ENCODE peak calls at places on chromosomes 16 and 17, in four cellular contexts. One of them, this sample, is unnamed.

GRCh38 chr17:73782641-73783381 is 138.6 kb upstream of the SDK2 start:
- DNase-seq in GM12878: no peak
- DNase-seq in HepG2: no peak
- DNase-seq in H1: no peak
- DNase-seq in this sample: no peak

GRCh38 chr16:4011940-4012629 is 104.2 kb downstream of the ADCY9 start:
- DNase-seq in H1: no peak
- DNase-seq in GM12878: no peak
- DNase-seq in HepG2: peak
- DNase-seq in this sample: no peak

GRCh38 chr16:15973997-15974396 is 24.6 kb downstream of the ABCC1 start:
- DNase-seq in GM12878: no peak
- DNase-seq in H1: no peak
- DNase-seq in HepG2: no peak
- DNase-seq in this sample: no peak

GRCh38 chr17:66304304-66305174 is 2.1 kb downstream of the PRKCA start:
- DNase-seq in H1: peak
- DNase-seq in GM12878: no peak
- DNase-seq in HepG2: peak
- DNase-seq in this sample: peak

GRCh38 chr17:51876986-51877385 is 281.5 kb downstream of the CA10 start:
- DNase-seq in HepG2: no peak
- DNase-seq in GM12878: no peak
- DNase-seq in H1: no peak
- DNase-seq in this sample: no peak

GRCh38 chr17:41048441-41048840 is 1.3 kb upstream of the KRTAP2-1 start:
- DNase-seq in HepG2: peak
- DNase-seq in GM12878: no peak
- DNase-seq in H1: no peak
- DNase-seq in this sample: no peak

GRCh38 chr16:12544477-12545291 is 259.0 kb downstream of the CPPED1 start:
- DNase-seq in HepG2: peak
- DNase-seq in H1: no peak
- DNase-seq in GM12878: no peak
- DNase-seq in this sample: no peak

GRCh38 chr17:47989159-47989558 is 18.2 kb downstream of the CDK5RAP3 start:
- DNase-seq in H1: no peak
- DNase-seq in GM12878: no peak
- DNase-seq in HepG2: no peak
- DNase-seq in this sample: no peak

GRCh38 chr17:17109896-17110295 is 67.6 kb downstream of the MPRIP start:
- DNase-seq in GM12878: no peak
- DNase-seq in H1: no peak
- DNase-seq in HepG2: no peak
- DNase-seq in this sample: no peak

GRCh38 chr17:75832652-75833400 is 11.4 kb downstream of the UNC13D start:
- DNase-seq in HepG2: no peak
- DNase-seq in H1: no peak
- DNase-seq in GM12878: no peak
- DNase-seq in this sample: no peak

GRCh38 chr17:17536702-17537101 is 40.5 kb upstream of the RASD1 start:
- DNase-seq in H1: no peak
- DNase-seq in HepG2: no peak
- DNase-seq in GM12878: no peak
- DNase-seq in this sample: no peak

GRCh38 chr17:50372708-50373556 is at the start of the genes EME1 and MRPL27:
- DNase-seq in H1: peak
- DNase-seq in GM12878: peak
- DNase-seq in HepG2: peak
- DNase-seq in this sample: peak

GRCh38 chr16:26992661-26993365 is 73.9 kb upstream of the C16orf82 start:
- DNase-seq in H1: no peak
- DNase-seq in HepG2: no peak
- DNase-seq in GM12878: no peak
- DNase-seq in this sample: no peak

GRCh38 chr16:30977502-30977901 is 7.5 kb upstream of the HSD3B7 start:
- DNase-seq in H1: no peak
- DNase-seq in GM12878: no peak
- DNase-seq in HepG2: no peak
- DNase-seq in this sample: no peak

GRCh38 chr16:20624882-20625807 is 49.0 kb upstream of the ACSM2B start:
- DNase-seq in HepG2: no peak
- DNase-seq in H1: no peak
- DNase-seq in GM12878: no peak
- DNase-seq in this sample: no peak

GRCh38 chr16:20622498-20622870 is 46.3 kb upstream of the ACSM2B start:
- DNase-seq in H1: no peak
- DNase-seq in HepG2: no peak
- DNase-seq in GM12878: no peak
- DNase-seq in this sample: no peak

GRCh38 chr16:20624205-20624604 is 48.0 kb upstream of the ACSM2B start:
- DNase-seq in HepG2: no peak
- DNase-seq in H1: no peak
- DNase-seq in GM12878: no peak
- DNase-seq in this sample: no peak

GRCh38 chr16:20628213-20628612 is 52.0 kb upstream of the ACSM2B start:
- DNase-seq in HepG2: no peak
- DNase-seq in H1: no peak
- DNase-seq in GM12878: no peak
- DNase-seq in this sample: no peak

GRCh38 chr16:20626971-20627370 is 50.8 kb upstream of the ACSM2B start:
- DNase-seq in HepG2: no peak
- DNase-seq in GM12878: no peak
- DNase-seq in H1: no peak
- DNase-seq in this sample: no peak
- H3K9ac ChIP-seq in HepG2: no peak
- H3K9ac ChIP-seq in GM12878: no peak
- H3K9ac ChIP-seq in H1: no peak
- H3K9ac ChIP-seq in this sample: no peak

GRCh38 chr17:29175349-29175748 is 4.8 kb downstream of the MYO18A start:
- DNase-seq in GM12878: no peak
- DNase-seq in HepG2: no peak
- DNase-seq in H1: no peak
- DNase-seq in this sample: no peak
- TF ChIP-seq SUZ12 in GM12878: no peak
- TF ChIP-seq SUZ12 in HepG2: no peak
- TF ChIP-seq SUZ12 in H1: no peak
- TF ChIP-seq SUZ12 in this sample: no peak

DNA sequence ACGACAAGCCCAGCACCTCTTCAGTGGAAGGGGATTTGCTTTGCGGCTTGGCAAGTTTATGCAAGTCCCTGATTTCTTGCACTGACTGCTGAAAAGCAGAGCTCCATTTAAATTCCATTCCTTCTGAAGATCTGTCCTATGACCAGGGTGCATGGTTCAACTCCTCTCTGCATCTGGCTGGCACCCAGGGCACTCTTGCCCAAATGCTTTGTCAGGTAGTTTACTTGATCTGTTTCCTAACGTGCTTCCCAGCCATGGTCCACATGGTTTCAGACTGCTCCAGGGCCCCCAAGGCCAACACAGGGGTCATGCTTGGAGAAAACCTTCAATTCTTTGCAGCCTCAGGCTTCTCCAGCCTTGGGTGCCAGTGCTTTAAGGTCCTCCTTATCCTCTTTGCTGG is 11.2 kb upstream of the HP start:
- DNase-seq in HepG2: peak
- DNase-seq in GM12878: no peak
- DNase-seq in H1: no peak
- DNase-seq in this sample: no peak
- TF ChIP-seq YY1 in HepG2: no peak
- TF ChIP-seq YY1 in GM12878: no peak
- TF ChIP-seq YY1 in H1: no peak
- TF ChIP-seq YY1 in this sample: no peak

GRCh38 chr17:81402530-81402941 is 7.3 kb downstream of the BAHCC1 start:
- DNase-seq in H1: no peak
- DNase-seq in HepG2: no peak
- DNase-seq in GM12878: no peak
- DNase-seq in this sample: no peak

GRCh38 chr17:81400939-81401726 is 5.9 kb downstream of the BAHCC1 start:
- DNase-seq in GM12878: no peak
- DNase-seq in H1: no peak
- DNase-seq in HepG2: no peak
- DNase-seq in this sample: no peak

GRCh38 chr17:81400154-81400938 is 5.1 kb downstream of the BAHCC1 start:
- DNase-seq in GM12878: no peak
- DNase-seq in HepG2: no peak
- DNase-seq in H1: no peak
- DNase-seq in this sample: no peak

GRCh38 chr17:81403040-81403467 is 7.8 kb downstream of the BAHCC1 start:
- DNase-seq in GM12878: no peak
- DNase-seq in HepG2: no peak
- DNase-seq in H1: no peak
- DNase-seq in this sample: no peak

GRCh38 chr17:81401727-81402529 is 6.7 kb downstream of the BAHCC1 start:
- DNase-seq in HepG2: no peak
- DNase-seq in GM12878: no peak
- DNase-seq in H1: no peak
- DNase-seq in this sample: no peak
- H3K9ac ChIP-seq in HepG2: peak
- H3K9ac ChIP-seq in GM12878: no peak
- H3K9ac ChIP-seq in H1: no peak
- H3K9ac ChIP-seq in this sample: peak

DNA sequence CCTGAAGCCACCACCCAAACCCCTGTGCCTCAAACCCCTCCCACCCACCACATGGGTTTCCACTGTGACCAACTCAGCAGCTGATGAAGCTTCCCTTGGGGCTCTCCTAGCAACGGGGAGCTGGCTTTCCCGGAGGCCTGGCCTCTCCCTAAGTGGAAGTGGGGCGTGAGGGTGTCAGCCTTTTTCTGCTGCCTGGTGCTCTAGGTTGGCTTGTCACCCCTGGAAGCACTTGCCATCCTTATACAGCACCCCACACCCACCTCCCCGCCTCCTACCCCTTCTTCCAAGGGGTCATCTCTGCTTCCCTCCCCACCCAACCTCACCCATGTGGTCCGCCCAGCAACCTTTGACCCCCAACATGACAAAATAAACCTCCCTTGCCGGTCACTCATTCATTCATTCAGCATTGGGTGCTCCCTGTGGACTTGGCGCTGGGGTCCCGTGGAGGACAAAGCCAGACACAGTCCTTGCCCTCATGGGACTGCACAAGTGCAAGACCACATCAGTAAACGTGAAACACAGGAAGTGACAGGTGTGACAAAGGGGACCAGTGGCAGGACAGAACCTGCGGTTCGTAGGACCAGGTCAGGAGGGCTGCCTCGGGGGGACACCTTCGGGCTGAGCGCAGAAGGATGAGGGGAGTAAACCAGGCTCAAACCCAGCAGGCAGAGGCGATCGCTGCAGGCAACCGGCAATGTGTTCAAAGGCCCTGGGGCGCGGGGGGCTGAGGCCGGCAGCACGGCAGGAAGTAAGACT is 185.2 kb downstream of the SEC14L1 start:
- DNase-seq in GM12878: no peak
- DNase-seq in H1: no peak
- DNase-seq in HepG2: no peak
- DNase-seq in this sample: no peak
- TF ChIP-seq SUZ12 in GM12878: no peak
- TF ChIP-seq SUZ12 in H1: no peak
- TF ChIP-seq SUZ12 in HepG2: no peak
- TF ChIP-seq SUZ12 in this sample: no peak

DNA sequence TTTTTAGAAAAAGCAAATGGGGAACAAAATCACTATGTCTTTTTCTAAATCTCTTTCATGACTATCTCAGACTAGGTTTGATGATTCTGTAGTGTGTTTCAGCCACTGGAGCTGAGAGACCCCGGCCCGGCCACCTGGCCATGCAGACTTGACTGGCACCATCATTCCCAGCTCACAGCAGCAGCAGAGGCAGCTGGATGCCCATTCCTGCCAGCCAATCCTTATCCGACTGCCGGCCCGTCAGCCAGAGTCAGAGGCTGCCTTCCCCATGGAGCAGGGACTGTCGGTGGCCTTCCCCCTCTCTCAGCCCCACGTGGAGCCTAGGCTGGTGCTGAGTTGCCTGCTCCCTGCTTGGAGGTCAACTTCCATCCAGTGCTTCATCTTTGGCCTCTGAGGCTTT is 56.0 kb upstream of the WSB1 start:
- DNase-seq in HepG2: no peak
- DNase-seq in GM12878: no peak
- DNase-seq in H1: no peak
- DNase-seq in this sample: no peak
- TF ChIP-seq YY1 in HepG2: no peak
- TF ChIP-seq YY1 in GM12878: no peak
- TF ChIP-seq YY1 in H1: no peak
- TF ChIP-seq YY1 in this sample: no peak